ENCODE peak calls at places on chromosomes 1 and 21, in nine cellular contexts. M is NCI-H2081; A is C1 segment of cervical spinal cord; G is activated CD8-positive, alpha-beta memory T cell treated with anti-CD3 and anti-CD28 coated beads for 48 hours; S is NCI-H1092 treated with DMSO at 0.1 percent for 48 hours; Z is activated T-helper 1 cell treated with anti-CD3 and anti-CD28 coated beads, Interleukin-2, amount 50 U/mL, for 16 hours; N is effector CD8-positive, alpha-beta T cell; H is T1000; J is uterus. Y is an unnamed sample.

GRCh38 chr1:159881930-159882839 is 17.8 kb downstream of the CFAP45 start:
- DNase-seq in J (peak; percentile 57), H (peak; percentile 74), Z (no peak), G (no peak), M (peak; percentile 69), A (no peak), S (peak; percentile 49), N (peak; percentile 30), Y (peak; percentile 45)

GRCh38 chr1:33004628-33005027 is 32.1 kb downstream of the AK2 start:
- DNase-seq in N (no peak), A (no peak), J (no peak), G (no peak), M (no peak), S (no peak), H (no peak), Z (no peak), Y (no peak)

GRCh38 chr1:53754484-53755312 is 15.7 kb upstream of the GLIS1 start:
- DNase-seq in H (no peak), S (peak; percentile 19), J (no peak), Z (no peak), M (peak; percentile 38), A (no peak), N (no peak), G (no peak), Y (peak; percentile 67)

GRCh38 chr1:23960291-23960718 is 677 bp downstream of the PNRC2 start:
- DNase-seq in N (no peak), Z (no peak), G (no peak), A (no peak), H (no peak), J (no peak), S (peak; percentile 76), M (no peak), Y (no peak)

GRCh38 chr1:101025283-101025679 is 303 bp downstream of the DPH5 start:
- DNase-seq in N (no peak), H (no peak), M (no peak), J (no peak), G (no peak), S (no peak), A (no peak), Z (no peak), Y (no peak)

GRCh38 chr21:25572895-25573310 is 34.4 kb downstream of the MRPL39 start:
- DNase-seq in Z (no peak), H (no peak), M (no peak), S (no peak), J (no peak), G (no peak), A (no peak), N (no peak), Y (no peak)

GRCh38 chr1:94658221-94658620 is 116.7 kb upstream of the F3 start:
- DNase-seq in A (no peak), Z (no peak), N (no peak), S (no peak), J (no peak), H (no peak), M (no peak), G (no peak), Y (no peak)

GRCh38 chr1:59232209-59232608 is 64.7 kb upstream of the FGGY start:
- DNase-seq in H (no peak), Z (no peak), J (no peak), G (no peak), N (no peak), M (peak; percentile 87), A (no peak), S (peak; percentile 92), Y (no peak)

GRCh38 chr1:93728480-93729131 is 47.0 kb upstream of the BCAR3 start:
- DNase-seq in S (no peak), M (no peak), A (no peak), J (no peak), G (no peak), Z (no peak), H (no peak), N (no peak), Y (no peak)

GRCh38 chr1:111515291-111516007 is 12.0 kb upstream of the ADORA3 start:
- DNase-seq in S (no peak), M (no peak), N (peak; percentile 2), G (no peak), Z (no peak), H (no peak), A (no peak), J (peak; percentile 70), Y (peak; percentile 8)

GRCh38 chr1:28199328-28200233 is 23.1 kb upstream of the PTAFR start:
- DNase-seq in S (no peak), H (no peak), A (no peak), G (peak; percentile 54), Z (peak; percentile 17), M (no peak), N (no peak), J (no peak), Y (no peak)

GRCh38 chr1:203915811-203916210 is 54.4 kb downstream of the SNRPE start:
- DNase-seq in S (no peak), N (no peak), G (no peak), Z (no peak), H (no peak), M (no peak), A (no peak), J (no peak), Y (peak; percentile 16)

GRCh38 chr21:45050361-45050785 is 24.0 kb upstream of the ADARB1 start:
- DNase-seq in G (no peak), A (no peak), J (no peak), H (no peak), M (no peak), N (no peak), S (no peak), Z (no peak), Y (no peak)

GRCh38 chr1:204583909-204584632 is 67.9 kb downstream of the MDM4 start:
- DNase-seq in N (no peak), M (peak; percentile 74), A (no peak), H (no peak), S (peak; percentile 90), J (no peak), G (no peak), Z (no peak), Y (no peak)

GRCh38 chr1:65360654-65361053 is 51.3 kb downstream of the DNAJC6 start:
- DNase-seq in N (no peak), M (no peak), J (no peak), A (no peak), S (no peak), H (no peak), Z (no peak), G (no peak), Y (no peak)

Y was measured in amniotic stem cell.